ENCODE peak calls at places on chromosomes 12 and 14, in four cellular contexts. W is right lobe of liver, G is transverse colon, C is upper lobe of right lung. I is an unnamed sample.
A peak's percentile ranks its signal among the peaks of the same experiment; 100 is the strongest.

GRCh38 chr14:66017960-66018359 is 468.2 kb upstream of the CCDC196 start:
- DNase-seq in G (no peak), C (no peak), W (no peak), I (no peak)

GRCh38 chr12:79358716-79359341 is 331.9 kb downstream of the PAWR start:
- DNase-seq in W (no peak), G (no peak), C (no peak), I (peak; percentile 5)

GRCh38 chr12:93978553-93978952 is 169.8 kb upstream of the PLXNC1 start:
- DNase-seq in C (no peak), W (no peak), G (no peak), I (no peak)

GRCh38 chr12:56469007-56469930 is 891 bp downstream of the SPRYD4 start:
- DNase-seq in G (peak; percentile 44), C (no peak), W (peak; percentile 77), I (peak; percentile 30)

GRCh38 chr12:77130193-77130592 is 64.8 kb upstream of the E2F7 start:
- DNase-seq in C (no peak), G (no peak), W (no peak), I (no peak)

GRCh38 chr12:101804409-101804808 is 26.4 kb downstream of the GNPTAB start:
- DNase-seq in W (no peak), G (no peak), C (no peak), I (no peak)

GRCh38 chr12:21456291-21456780 is 18.9 kb downstream of the PYROXD1 start:
- DNase-seq in W (no peak), G (no peak), C (no peak), I (peak; percentile 28)

GRCh38 chr12:76144253-76144564 is 59.7 kb upstream of the NAP1L1 start:
- DNase-seq in G (peak; percentile 11), C (no peak), W (no peak), I (peak; percentile 55)

GRCh38 chr12:51863921-51864700 is 15.6 kb upstream of the FIGNL2 start:
- DNase-seq in G (no peak), W (peak; percentile 74), C (peak; percentile 60), I (no peak)

GRCh38 chr12:113230315-113231274 is 9.3 kb downstream of the TPCN1 start:
- DNase-seq in C (peak; percentile 29), G (no peak), W (no peak), I (no peak)

GRCh38 chr12:179131-179884 is 34.6 kb downstream of the SLC6A12 start:
- DNase-seq in C (no peak), W (no peak), G (no peak), I (no peak)

GRCh38 chr12:59030415-59030814 is 110.1 kb upstream of the LRIG3 start:
- DNase-seq in C (peak; percentile 74), G (peak; percentile 70), W (no peak), I (no peak)

GRCh38 chr12:3218846-3219632 is 141.9 kb downstream of the TSPAN9 start:
- DNase-seq in W (no peak), G (no peak), C (no peak), I (no peak)

GRCh38 chr14:60643443-60644402 is 5.6 kb downstream of the SIX1 start:
- DNase-seq in W (no peak), C (no peak), G (no peak), I (no peak)

GRCh38 chr12:3295648-3296408 is 195.2 kb upstream of the PRMT8 start:
- DNase-seq in W (no peak), C (no peak), G (no peak), I (no peak)

GRCh38 chr12:123983822-123984485 is 10.9 kb downstream of the ZNF664 start:
- DNase-seq in G (peak; percentile 40), W (peak; percentile 64), C (no peak), I (peak; percentile 44)

GRCh38 chr12:124422142-124422569 is 127.3 kb downstream of the RFLNA start:
- DNase-seq in C (peak; percentile 81), G (peak; percentile 77), W (no peak), I (no peak)

GRCh38 chr12:14629832-14630688 is 62.4 kb upstream of the PLBD1 start:
- DNase-seq in G (peak; percentile 84), W (peak; percentile 69), C (no peak), I (peak; percentile 70)

GRCh38 chr12:24902521-24903304 is 46.2 kb downstream of the BCAT1 start:
- DNase-seq in G (no peak), W (no peak), C (peak; percentile 76), I (peak; percentile 55)

GRCh38 chr14:68088463-68088862 is 268.9 kb downstream of the RAD51B start:
- DNase-seq in C (no peak), G (no peak), W (no peak), I (peak; percentile 13)

GRCh38 chr14:66069830-66070541 is 416.2 kb upstream of the CCDC196 start:
- DNase-seq in C (no peak), W (no peak), G (no peak), I (no peak)

GRCh38 chr14:105931808-105932483 is 405.6 kb downstream of the TMEM121 start:
- DNase-seq in W (peak; percentile 8), G (no peak), C (no peak), I (no peak)

GRCh38 chr12:20132818-20133217 is 235.5 kb upstream of the PDE3A start:
- DNase-seq in W (no peak), G (no peak), C (no peak), I (no peak)

GRCh38 chr14:50233335-50234250 is 2.2 kb upstream of the SOS2 start:
- DNase-seq in W (no peak), C (no peak), G (no peak), I (no peak)

GRCh38 chr12:57837779-57838562 is 8.6 kb downstream of the CTDSP2 start:
- DNase-seq in C (peak; percentile 76), G (no peak), W (no peak), I (peak; percentile 20)

GRCh38 chr12:45637706-45638105 is 91.8 kb upstream of the ARID2 start:
- DNase-seq in W (no peak), G (no peak), C (no peak), I (no peak)

GRCh38 chr12:99200711-99201384 is 446.7 kb upstream of the GARIN6 start:
- DNase-seq in C (no peak), G (no peak), W (no peak), I (no peak)

GRCh38 chr14:68801631-68802030 is 8.8 kb upstream of the ZFP36L1 start:
- DNase-seq in W (no peak), C (no peak), G (no peak), I (no peak)

GRCh38 chr14:74511966-74512365 is 18.4 kb downstream of the ISCA2 start:
- DNase-seq in W (no peak), G (no peak), C (peak; percentile 18), I (no peak)

DNA sequence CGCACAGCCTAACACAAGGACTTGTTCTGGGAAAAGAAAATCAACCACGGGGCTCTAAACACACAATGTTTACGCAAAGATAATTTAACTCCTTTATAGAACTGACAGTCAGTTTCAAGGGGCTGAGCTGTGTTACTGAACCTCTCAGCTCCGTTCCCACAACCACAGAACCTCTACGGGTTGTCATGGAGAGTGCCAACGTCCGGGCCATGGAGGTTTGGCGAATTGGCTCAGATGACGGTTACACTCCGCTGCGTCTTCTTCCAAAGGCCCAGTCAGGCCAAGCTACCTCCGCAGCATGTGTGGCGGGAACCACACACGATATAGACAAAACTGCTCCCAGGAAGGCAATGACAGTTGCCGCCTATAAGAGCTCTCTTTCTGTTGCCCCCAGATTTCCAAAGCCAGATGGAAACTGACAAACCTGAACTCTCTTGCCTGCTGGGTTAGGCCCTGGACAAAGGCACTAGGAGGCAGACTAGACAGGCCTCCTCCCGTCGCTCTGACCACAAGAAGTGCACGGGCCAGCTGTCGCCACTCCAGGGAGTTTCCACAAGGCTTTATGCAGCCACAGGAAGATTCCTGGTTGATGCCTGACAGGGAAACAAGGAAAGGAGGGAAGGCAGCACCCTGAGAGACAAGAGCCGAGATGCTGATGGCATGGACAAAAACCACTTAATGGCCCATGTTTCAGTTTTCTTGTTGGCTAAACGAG is 30.3 kb downstream of the CCDC88C start:
- DNase-seq in W (no peak), C (no peak), G (no peak), I (no peak)
- H3K27me3 ChIP-seq in W (no peaks in the 10 kb centered on the region), C (no peaks in the 10 kb centered on the region), G (no peaks in the 10 kb centered on the region), I (no peaks in the 10 kb centered on the region)

DNA sequence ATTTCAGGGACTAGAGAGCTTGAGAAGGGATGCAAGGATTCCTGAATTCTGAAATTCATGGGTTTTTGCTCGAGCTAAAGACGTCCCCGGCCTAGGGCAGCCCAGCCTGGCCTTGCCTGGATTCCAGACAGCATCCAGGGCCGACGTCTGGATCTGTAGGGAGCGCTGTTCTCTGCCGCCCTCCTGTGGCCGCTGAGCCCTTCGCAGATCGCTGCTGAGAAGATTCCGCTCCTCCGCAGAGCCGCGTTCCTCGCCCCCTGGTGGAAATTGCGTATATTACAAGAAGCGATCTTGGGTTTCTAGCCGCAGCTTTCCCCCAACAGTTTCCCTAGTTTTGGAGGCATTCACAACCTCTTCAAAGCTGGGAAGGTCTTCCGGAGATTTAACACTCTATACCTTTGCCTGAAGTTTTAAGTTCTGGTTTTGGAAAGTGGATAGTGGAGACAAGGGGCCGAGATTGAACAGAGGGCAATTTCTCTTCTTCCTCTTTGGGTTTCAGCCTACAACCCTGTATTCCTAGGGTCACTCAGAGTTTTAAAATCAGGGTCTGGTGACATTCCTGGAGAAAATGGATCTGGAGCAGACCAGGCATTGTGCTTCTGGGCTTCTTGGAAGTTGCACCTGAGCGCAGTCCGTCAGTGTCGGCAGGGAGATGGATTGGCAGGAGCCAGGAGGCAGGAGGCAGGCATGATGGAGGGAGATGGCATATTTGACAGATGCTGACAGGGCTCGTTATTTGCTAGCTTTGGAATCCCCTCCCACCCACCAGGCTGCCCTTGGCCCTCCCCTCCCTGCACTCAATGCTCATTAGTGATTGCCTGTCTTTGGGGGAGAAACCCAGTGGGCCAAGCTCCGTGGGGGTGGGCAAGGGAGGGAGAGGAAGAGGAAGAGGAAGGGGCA is 4.9 kb downstream of the CISTR start:
- DNase-seq in W (peak; percentile 93), G (peak; percentile 94), C (peak; percentile 94), I (peak; percentile 89)
- H3K27me3 ChIP-seq in W (peaks cover 16% of the 10 kb centered on the region), G (peaks cover 92% of the 10 kb centered on the region), C (peaks cover 39% of the 10 kb centered on the region), I (peaks cover 72% of the 10 kb centered on the region)

GRCh38 chr12:70028515-70028914 is 203.5 kb downstream of the MYRFL start:
- DNase-seq in W (no peak), G (no peak), C (no peak), I (no peak)
- H3K27me3 ChIP-seq in W (no peaks in the 10 kb centered on the region), G (no peaks in the 10 kb centered on the region), C (no peaks in the 10 kb centered on the region), I (no peaks in the 10 kb centered on the region)

DNA sequence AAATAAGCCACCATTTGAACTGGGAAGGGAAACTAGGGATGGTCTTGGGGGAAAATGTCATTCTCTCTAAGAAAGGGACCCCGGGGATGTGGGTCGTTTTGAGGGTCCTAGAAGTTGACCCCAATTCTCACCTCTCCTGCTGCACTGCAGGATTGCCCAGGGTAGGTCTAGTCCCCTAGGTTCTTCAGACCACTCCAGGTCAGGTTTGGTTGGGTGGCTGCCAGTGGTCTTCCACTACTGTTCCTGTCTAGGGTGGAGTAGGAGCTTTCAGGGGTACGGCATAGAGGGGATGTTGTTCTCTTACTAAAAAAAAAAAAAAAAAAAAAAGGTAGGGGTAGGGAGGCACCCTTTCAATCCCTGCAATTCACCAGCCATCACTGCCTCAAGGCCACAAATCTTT is 7.3 kb downstream of the HOXC8 start:
- DNase-seq in G (no peak), W (no peak), C (no peak), I (no peak)
- H3K27me3 ChIP-seq in G (peaks cover 100% of the 10 kb centered on the region), W (peaks cover 66% of the 10 kb centered on the region), C (peaks cover 95% of the 10 kb centered on the region), I (peaks cover 46% of the 10 kb centered on the region)

GRCh38 chr12:53172352-53172751 is 8.2 kb upstream of the ZNF740 start:
- DNase-seq in C (no peak), G (no peak), W (peak; percentile 31), I (no peak)
- H3K27me3 ChIP-seq in C (no peaks in the 10 kb centered on the region), G (no peaks in the 10 kb centered on the region), W (no peaks in the 10 kb centered on the region), I (no peaks in the 10 kb centered on the region)

I was measured in DND-41.